ENCODE peak calls at places on chromosome X, in six cellular contexts. D, J, K, F, A and Z are unnamed samples.

GRCh38 chrX:101409043-101409442 is 1.0 kb downstream of the HNRNPH2 start:
- DNase-seq in D (no peak), K (no peak), A (no peak), J (no peak), F (no peak), Z (no peak)

GRCh38 chrX:119573840-119574393 is 446 bp upstream of the UBE2A start:
- DNase-seq in F (peak), A (peak), D (peak), K (peak), J (no peak), Z (peak)

GRCh38 chrX:37543324-37543723 is 28.1 kb upstream of the LANCL3 start:
- DNase-seq in K (no peak), F (no peak), J (no peak), D (no peak), A (no peak), Z (no peak)

GRCh38 chrX:68827848-68828562 is 816 bp upstream of the EFNB1 start:
- DNase-seq in J (peak), A (peak), F (peak), K (peak), D (peak), Z (peak)

GRCh38 chrX:68588653-68589371 is 58.7 kb upstream of the STARD8 start:
- DNase-seq in F (peak), K (no peak), J (no peak), D (peak), A (no peak), Z (peak)

GRCh38 chrX:149962859-149963757 is 24.8 kb upstream of the EOLA2 start:
- DNase-seq in D (peak), K (peak), J (no peak), A (peak), F (peak), Z (peak)

GRCh38 chrX:96430756-96431455 is 253.7 kb upstream of the DIAPH2 start:
- DNase-seq in K (no peak), J (no peak), F (no peak), A (no peak), D (no peak), Z (no peak)

GRCh38 chrX:4825550-4825949 is 1112.1 kb upstream of the PRKX start:
- DNase-seq in D (no peak), A (no peak), F (no peak), K (no peak), J (no peak), Z (no peak)

GRCh38 chrX:71895607-71896006 is 15.0 kb upstream of the NHSL2 start:
- DNase-seq in K (no peak), D (no peak), F (no peak), A (no peak), J (no peak), Z (no peak)

GRCh38 chrX:134682081-134682480 is 23.8 kb upstream of the PLAC1 start:
- DNase-seq in K (no peak), D (no peak), A (no peak), J (no peak), F (no peak), Z (no peak)

GRCh38 chrX:48045410-48046311 is 25.8 kb downstream of the ZNF630 start:
- DNase-seq in F (no peak), K (peak), J (no peak), D (peak), A (no peak), Z (peak)

GRCh38 chrX:108126661-108127060 is 35.1 kb downstream of the ATG4A start:
- DNase-seq in D (no peak), J (no peak), K (no peak), F (no peak), A (no peak), Z (no peak)

GRCh38 chrX:102765794-102766193 is 45.3 kb downstream of the GPRASP3 start:
- DNase-seq in J (no peak), K (no peak), D (peak), F (no peak), A (no peak), Z (peak)

DNA sequence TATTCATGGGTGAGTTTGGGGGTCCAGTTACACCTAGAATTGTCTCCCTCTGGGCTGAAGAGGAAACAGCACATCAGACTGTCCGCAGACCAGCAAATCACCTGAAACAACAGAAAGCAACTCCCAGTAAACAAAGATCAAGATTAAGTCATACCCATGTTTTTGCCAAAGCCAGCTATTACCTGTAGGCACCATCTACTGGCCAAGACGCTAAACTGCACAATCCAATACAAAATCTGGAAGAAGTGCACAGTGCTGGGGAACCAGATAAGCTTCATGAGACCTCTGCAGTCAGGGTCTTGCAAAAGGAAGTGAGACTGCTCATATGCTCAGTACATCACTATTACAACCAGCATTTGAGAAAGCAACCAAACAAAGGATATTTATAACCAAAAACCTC is 157.5 kb upstream of the ITM2A start:
- DNase-seq in K (no peak), F (no peak), A (no peak), D (no peak), J (no peak), Z (peak)
- TF ChIP-seq CTCF in K (peak), F (no peak), A (no peak), D (no peak), J (peak), Z (peak)

GRCh38 chrX:138711399-138712347 is at the start of gene FGF13:
- DNase-seq in K (no peak), A (no peak), J (peak), F (no peak), D (no peak), Z (peak)
- TF ChIP-seq CTCF in K (peak), A (peak), J (peak), F (no peak), D (no peak), Z (peak)

GRCh38 chrX:106220177-106220576 is 52.1 kb downstream of the PWWP3B start:
- DNase-seq in A (no peak), D (no peak), K (no peak), J (no peak), F (no peak), Z (peak)
- TF ChIP-seq CTCF in A (no peak), D (no peak), K (peak), J (peak), F (no peak), Z (peak)

GRCh38 chrX:23908219-23909003 is 605 bp downstream of the CXorf58 start:
- DNase-seq in J (no peak), A (no peak), D (no peak), K (no peak), F (peak), Z (no peak)
- TF ChIP-seq CTCF in J (peak), A (no peak), D (peak), K (peak), F (peak), Z (no peak)

DNA sequence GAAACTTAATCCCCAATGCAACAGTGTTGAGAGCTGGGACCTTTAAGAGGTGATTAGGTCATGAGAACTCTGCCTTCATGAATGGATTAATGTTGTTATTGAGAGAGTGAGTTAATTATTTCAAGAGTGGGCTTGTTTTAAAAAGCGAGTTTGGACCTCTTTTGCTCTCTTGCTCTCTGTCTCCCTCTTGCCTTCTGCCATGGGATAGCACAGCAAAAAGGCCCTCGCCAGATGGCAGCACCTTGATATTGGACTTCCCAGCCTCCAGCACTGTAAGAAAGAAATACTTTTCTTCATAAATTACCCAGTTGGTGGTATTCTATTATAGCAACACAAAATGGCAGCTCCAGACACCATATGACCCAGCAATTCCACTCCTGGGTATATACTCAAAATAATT is 7.0 kb upstream of the ATP6AP2 start:
- DNase-seq in J (peak), K (peak), D (no peak), F (peak), A (no peak), Z (peak)
- TF ChIP-seq CTCF in J (peak), K (peak), D (peak), F (peak), A (peak), Z (peak)

GRCh38 chrX:15838017-15838416 is 16.6 kb downstream of the AP1S2 start:
- DNase-seq in F (peak), K (no peak), D (no peak), A (no peak), J (no peak), Z (peak)
- TF ChIP-seq CTCF in F (peak), K (peak), D (peak), A (no peak), J (peak), Z (peak)